ENCODE peak calls at places on chromosomes 6 and 20, in nine cellular contexts. E is neural progenitor cell, L is foreskin fibroblast, I is IMR-90, C is cardiac fibroblast, J is lower lobe of right lung, T is AG10803, Q is PC-3, B is NB4. V is an unnamed sample.

GRCh38 chr6:11538049-11538798 is 675 bp downstream of the TMEM170B start:
- DNase-seq in B (peak), I (no peak), L (no peak), J (peak), T (no peak), Q (no peak), C (peak), E (peak), V (no peak)

GRCh38 chr20:41361757-41362747 is 4.6 kb downstream of the EMILIN3 start:
- DNase-seq in T (no peak), J (no peak), B (no peak), L (no peak), Q (no peak), E (no peak), I (no peak), C (no peak), V (no peak)

GRCh38 chr20:10131612-10132345 is 86.9 kb upstream of the SNAP25 start:
- DNase-seq in E (peak), Q (peak), C (peak), L (peak), J (no peak), T (peak), I (peak), B (no peak), V (peak)

GRCh38 chr6:86969573-86969972 is 32.2 kb downstream of the HTR1E start:
- DNase-seq in I (no peak), J (no peak), B (no peak), C (no peak), T (no peak), E (no peak), Q (peak), L (no peak), V (no peak)

GRCh38 chr6:40755046-40755681 is 168.0 kb upstream of the LRFN2 start:
- DNase-seq in I (peak), B (no peak), Q (no peak), T (peak), L (no peak), J (no peak), E (peak), C (peak), V (peak)

GRCh38 chr20:57996465-57996864 is 232.0 kb downstream of the ANKRD60 start:
- DNase-seq in E (no peak), C (no peak), Q (peak), B (no peak), J (no peak), T (no peak), L (no peak), I (no peak), V (no peak)

GRCh38 chr6:38192011-38192410 is 372.5 kb downstream of the ZFAND3 start:
- DNase-seq in I (no peak), E (peak), J (no peak), Q (no peak), C (no peak), L (no peak), B (no peak), T (no peak), V (no peak)

GRCh38 chr6:53629120-53629477 is 36.5 kb downstream of the KLHL31 start:
- DNase-seq in T (no peak), E (no peak), Q (no peak), B (no peak), C (no peak), L (no peak), J (no peak), I (no peak), V (no peak)

GRCh38 chr6:161917645-161918044 is 643.8 kb upstream of the AGPAT4 start:
- DNase-seq in C (no peak), I (no peak), L (no peak), T (no peak), B (no peak), E (no peak), Q (peak), J (no peak), V (no peak)

GRCh38 chr20:10648651-10649050 is 25.1 kb downstream of the JAG1 start:
- DNase-seq in T (peak), B (no peak), J (no peak), L (no peak), I (peak), Q (no peak), E (no peak), C (peak), V (peak)

GRCh38 chr6:155439376-155439775 is 16.3 kb downstream of the NOX3 start:
- DNase-seq in T (no peak), I (no peak), L (no peak), J (no peak), C (no peak), B (no peak), E (no peak), Q (no peak), V (no peak)

GRCh38 chr6:13795041-13795748 is 19.2 kb downstream of the MCUR1 start:
- DNase-seq in E (peak), Q (peak), B (peak), J (peak), I (peak), T (peak), L (peak), C (peak), V (peak)

GRCh38 chr6:112683926-112684325 is 336.8 kb downstream of the RFPL4B start:
- DNase-seq in T (peak), B (no peak), J (no peak), C (peak), L (peak), I (peak), E (no peak), Q (peak), V (peak)

GRCh38 chr6:135280375-135281136 is 99.4 kb downstream of the MYB start:
- DNase-seq in L (peak), T (peak), Q (no peak), J (no peak), E (no peak), C (peak), B (peak), I (peak), V (peak)

GRCh38 chr6:150929403-150929802 is 63.9 kb downstream of the MTHFD1L start:
- DNase-seq in B (no peak), L (no peak), E (no peak), J (no peak), I (peak), C (no peak), T (peak), Q (no peak), V (peak)

GRCh38 chr6:57262901-57263694 is 41.0 kb upstream of the RAB23 start:
- DNase-seq in Q (peak), J (no peak), E (no peak), C (peak), B (no peak), I (peak), T (peak), L (peak), V (peak)

GRCh38 chr20:6007529-6008103 is 46.2 kb downstream of the LRRN4 start:
- DNase-seq in L (no peak), I (no peak), Q (peak), B (peak), T (no peak), E (no peak), J (no peak), C (no peak), V (peak)

GRCh38 chr6:16519265-16520242 is 241.7 kb downstream of the ATXN1 start:
- DNase-seq in I (no peak), C (peak), T (no peak), B (no peak), Q (peak), L (no peak), J (no peak), E (peak), V (no peak)

GRCh38 chr6:145734486-145735355 is 599 bp downstream of the EPM2A start:
- DNase-seq in Q (peak), B (peak), I (peak), T (peak), L (peak), J (peak), C (peak), E (peak), V (peak)

GRCh38 chr6:145733207-145733606 is 2.1 kb downstream of the EPM2A start:
- DNase-seq in L (no peak), E (no peak), J (no peak), B (no peak), I (no peak), Q (no peak), T (no peak), C (no peak), V (no peak)

GRCh38 chr6:145736854-145737181 is 1.5 kb upstream of the EPM2A start:
- DNase-seq in C (peak), E (no peak), Q (no peak), J (no peak), T (peak), B (no peak), I (peak), L (no peak), V (peak)

GRCh38 chr6:145733770-145734169 is 1.6 kb downstream of the EPM2A start:
- DNase-seq in Q (no peak), E (peak), C (no peak), I (peak), L (no peak), B (peak), T (no peak), J (no peak), V (no peak)

DNA sequence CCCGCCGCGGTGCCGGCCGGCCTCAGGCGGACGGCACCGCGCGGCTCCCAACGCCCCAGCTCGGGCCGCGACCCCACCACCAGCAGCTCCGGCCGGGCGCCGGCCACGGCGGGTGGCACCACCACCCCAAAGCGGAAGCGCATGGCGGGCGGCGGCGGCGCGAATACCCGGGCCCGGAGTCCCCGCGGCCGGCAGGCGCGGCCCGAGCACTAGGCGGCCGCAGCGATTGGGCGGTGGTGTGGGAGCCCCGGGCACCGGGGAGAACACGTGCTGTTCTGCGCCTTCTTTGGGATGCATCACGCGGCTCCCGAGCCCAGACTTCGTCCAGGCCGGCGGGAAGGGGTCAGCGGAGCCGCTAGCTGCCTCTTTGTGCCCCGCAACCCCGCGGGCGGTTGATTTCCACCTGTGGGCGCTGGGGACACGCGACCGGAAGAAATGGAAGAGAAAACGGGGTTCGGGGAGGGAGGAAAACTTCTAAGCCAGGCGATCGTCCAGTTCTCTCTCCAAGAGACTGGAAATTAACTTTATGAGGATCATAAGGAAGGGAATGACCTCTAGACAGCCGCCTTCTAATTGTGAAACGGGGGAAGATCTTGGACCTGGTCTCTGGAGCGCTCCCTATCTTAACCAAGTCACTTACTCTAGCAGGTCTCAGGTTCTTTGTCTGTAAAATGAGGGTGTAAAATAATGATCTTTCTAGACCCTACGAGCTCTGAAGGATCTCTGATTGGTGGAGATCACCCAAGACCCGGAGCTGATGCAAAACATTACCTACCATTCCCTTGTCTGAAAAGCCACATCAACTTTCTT is at the start of gene EPM2A:
- DNase-seq in I (peak), B (peak), T (peak), E (peak), Q (peak), J (peak), L (peak), C (peak), V (peak)
- TF ChIP-seq CTCF in I (no peak), B (no peak), T (peak), E (no peak), Q (no peak), J (no peak), L (no peak), C (no peak), V (no peak)

DNA sequence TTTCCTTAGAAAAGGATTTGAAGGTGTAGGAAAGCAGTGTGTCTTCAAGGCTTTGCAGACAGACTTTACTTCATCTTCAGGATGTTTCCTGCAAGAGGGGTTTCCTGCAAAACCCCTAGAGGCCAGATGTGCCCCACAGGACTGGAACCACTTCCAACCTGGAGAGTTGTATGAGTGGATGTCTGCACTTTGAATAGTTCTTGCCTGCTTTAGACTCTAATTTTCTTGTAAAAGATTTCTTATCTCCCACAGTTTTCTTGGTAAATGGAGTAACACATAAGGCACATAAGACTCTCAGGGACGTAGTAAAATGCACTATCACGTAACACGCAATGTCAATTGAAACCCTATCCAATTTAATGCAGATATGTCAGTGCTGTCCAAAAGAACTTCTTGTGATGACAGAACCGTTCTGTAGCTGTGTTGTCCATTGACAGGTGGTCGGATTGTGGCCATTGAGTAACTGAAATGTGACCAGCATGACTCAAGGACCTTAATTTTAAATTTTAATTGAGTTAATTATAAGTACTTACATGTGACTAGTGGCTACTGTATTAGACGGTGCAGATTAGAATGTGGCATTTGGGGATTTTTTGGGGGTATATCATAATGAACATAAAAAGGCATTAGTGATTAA is 118.7 kb downstream of the JARID2 start:
- DNase-seq in B (peak), J (no peak), E (no peak), T (no peak), I (no peak), L (no peak), C (no peak), Q (no peak), V (no peak)
- TF ChIP-seq CTCF in B (no peak), J (no peak), E (no peak), T (no peak), I (no peak), L (no peak), C (no peak), Q (no peak), V (no peak)

DNA sequence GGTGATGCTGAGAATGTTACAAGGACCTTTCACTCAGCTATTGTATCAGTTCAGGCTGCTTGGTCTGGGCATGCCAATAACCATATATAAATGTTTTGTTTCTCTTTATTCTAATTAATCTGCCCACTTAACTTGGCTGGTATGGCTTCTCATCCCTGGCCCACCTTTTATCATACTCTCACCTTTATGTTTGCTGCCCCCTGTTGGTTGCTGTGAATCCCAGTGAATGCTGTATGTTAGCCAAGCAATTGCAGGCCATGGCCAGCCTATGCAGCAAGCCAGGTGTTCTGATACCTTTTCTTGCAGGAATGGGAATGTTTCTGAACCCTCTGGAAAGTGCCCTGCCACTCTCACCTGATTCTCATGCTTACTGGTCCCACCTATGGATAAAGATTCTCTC is 54.6 kb downstream of the PCSK2 start:
- DNase-seq in Q (peak), C (no peak), L (no peak), J (no peak), T (peak), B (peak), E (peak), I (peak), V (no peak)
- TF ChIP-seq CTCF in Q (peak), C (no peak), L (peak), J (peak), T (peak), B (peak), E (peak), I (peak), V (no peak)

GRCh38 chr20:43243672-43244269 is 54.1 kb upstream of the PTPRT start:
- DNase-seq in C (peak), J (no peak), Q (peak), E (peak), T (no peak), B (peak), L (no peak), I (no peak), V (no peak)
- TF ChIP-seq CTCF in C (no peak), J (peak), Q (peak), E (peak), T (peak), B (peak), L (peak), I (no peak), V (peak)

DNA sequence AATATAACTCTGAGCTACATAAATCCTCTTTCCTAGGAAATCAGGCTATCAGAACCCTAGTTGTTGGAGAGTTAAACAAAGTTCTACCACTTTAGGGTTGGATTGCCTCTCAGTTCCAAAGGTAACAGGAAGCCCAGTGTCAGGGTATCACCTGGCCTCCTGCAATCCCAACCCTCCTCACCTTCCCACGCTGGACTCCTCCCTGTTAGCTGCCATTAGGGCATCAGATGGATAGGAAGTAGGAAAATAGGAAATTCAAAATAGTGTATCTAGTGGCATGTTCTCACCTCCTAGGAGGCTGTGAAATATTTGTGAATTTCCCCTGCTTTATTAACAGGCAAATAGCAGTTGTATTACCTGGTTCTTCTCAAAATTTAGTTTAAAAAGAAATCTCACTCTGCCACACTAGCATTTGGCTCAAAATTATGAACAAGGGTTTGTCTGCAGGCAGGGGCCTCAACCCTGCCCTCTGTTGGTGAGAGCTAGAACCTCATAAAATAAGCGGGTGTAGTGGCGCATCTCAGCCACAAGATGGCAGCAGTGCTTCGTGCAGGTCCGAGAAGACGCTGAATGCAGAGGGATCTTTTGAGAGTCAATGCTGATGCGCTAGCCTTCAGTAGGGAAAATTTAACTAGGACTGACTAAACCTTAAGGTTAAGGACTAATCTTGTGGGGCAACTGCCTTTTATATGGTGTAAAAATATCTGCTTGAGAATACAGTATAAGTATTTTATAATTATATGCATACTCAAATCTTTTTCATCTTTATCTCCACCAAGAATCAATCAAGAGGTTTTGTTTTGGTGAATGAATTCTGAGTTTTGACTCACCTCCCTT is 209.8 kb upstream of the KCNQ5 start:
- DNase-seq in E (peak), T (peak), I (peak), L (peak), J (peak), B (peak), Q (peak), C (peak), V (peak)
- TF ChIP-seq CTCF in E (peak), T (peak), I (peak), L (peak), J (peak), B (peak), Q (peak), C (peak), V (peak)

GRCh38 chr20:44517454-44517853 is 4.4 kb downstream of the SERINC3 start:
- DNase-seq in E (no peak), Q (no peak), J (no peak), I (no peak), T (no peak), B (no peak), L (no peak), C (no peak), V (peak)

GRCh38 chr20:44523746-44524145 is 1.9 kb upstream of the SERINC3 start:
- DNase-seq in L (no peak), C (no peak), T (no peak), B (no peak), I (no peak), J (no peak), E (no peak), Q (no peak), V (no peak)

GRCh38 chr20:44522841-44523240 is 971 bp upstream of the SERINC3 start:
- DNase-seq in I (no peak), Q (no peak), L (no peak), J (no peak), B (no peak), T (no peak), C (no peak), E (no peak), V (no peak)

GRCh38 chr20:44526129-44526528 is 4.3 kb upstream of the SERINC3 start:
- DNase-seq in T (peak), J (no peak), C (peak), E (no peak), B (no peak), L (peak), Q (peak), I (peak), V (peak)

GRCh38 chr20:44521484-44522481 is at the start of gene SERINC3:
- DNase-seq in C (peak), I (peak), J (peak), Q (peak), E (peak), L (peak), B (peak), T (peak), V (peak)
- TF ChIP-seq CTCF in C (no peak), I (no peak), J (no peak), Q (peak), E (peak), L (no peak), B (no peak), T (peak), V (peak)

GRCh38 chr6:107333491-107333890 is 125.9 kb downstream of the PDSS2 start:
- DNase-seq in B (no peak), T (no peak), C (no peak), L (no peak), J (no peak), I (no peak), E (no peak), Q (no peak), V (no peak)

GRCh38 chr6:107334026-107334425 is 125.3 kb downstream of the PDSS2 start:
- DNase-seq in I (no peak), Q (no peak), B (no peak), J (no peak), L (no peak), E (no peak), T (no peak), C (no peak), V (no peak)

GRCh38 chr6:107331409-107332386 is 127.7 kb downstream of the PDSS2 start:
- DNase-seq in E (no peak), I (peak), L (no peak), B (no peak), T (no peak), J (no peak), C (no peak), Q (no peak), V (no peak)

GRCh38 chr6:107340881-107341280 is 118.5 kb downstream of the PDSS2 start:
- DNase-seq in T (no peak), J (no peak), Q (no peak), C (no peak), E (no peak), I (no peak), L (no peak), B (no peak), V (no peak)

DNA sequence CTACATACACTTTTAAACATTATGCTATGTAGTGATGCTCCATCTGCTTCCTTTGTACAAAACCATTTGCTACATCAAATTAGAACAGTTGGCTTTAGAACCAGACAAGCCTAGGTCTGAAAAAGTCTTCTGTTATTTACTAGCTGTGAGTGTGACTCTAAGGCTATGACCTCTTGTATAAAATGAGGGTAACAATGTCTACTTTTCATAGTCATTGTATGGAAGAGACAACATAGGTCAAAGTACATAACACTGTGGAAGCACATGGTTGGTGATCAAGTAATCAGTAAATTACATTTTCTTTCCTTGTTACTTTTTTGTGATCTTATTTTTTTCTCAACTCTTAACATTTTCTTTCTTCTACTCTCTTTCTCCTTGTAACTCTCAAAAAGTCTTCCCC is 122.0 kb downstream of the PDSS2 start:
- DNase-seq in B (no peak), L (no peak), C (no peak), J (no peak), I (no peak), E (no peak), T (no peak), Q (no peak), V (no peak)
- TF ChIP-seq CTCF in B (no peak), L (no peak), C (no peak), J (no peak), I (no peak), E (no peak), T (no peak), Q (no peak), V (no peak)

V was measured in fibroblast of the aortic adventitia.